ENCODE peak calls at places on chromosomes 3 and 15, in five cellular contexts. U, G, X, L and N are unnamed samples.

GRCh38 chr15:28252831-28253230 is 69.1 kb downstream of the HERC2 start:
- DNase-seq in U (no peak), G (no peak), X (no peak), L (no peak), N (no peak)

GRCh38 chr3:50189274-50189673 is 2.1 kb upstream of the GNAT1 start:
- DNase-seq in U (peak), L (no peak), G (peak), X (peak), N (peak)

GRCh38 chr15:52008326-52008697 is 10.7 kb upstream of the MAPK6 start:
- DNase-seq in G (no peak), L (no peak), U (no peak), X (no peak), N (no peak)

GRCh38 chr15:70266412-70267089 is 168.8 kb upstream of the TLE3 start:
- DNase-seq in X (peak), G (no peak), L (no peak), U (peak), N (no peak)

GRCh38 chr3:171399842-171400241 is 60.4 kb downstream of the TNIK start:
- DNase-seq in X (no peak), G (no peak), L (no peak), U (no peak), N (no peak)

GRCh38 chr3:94069242-94069813 is 6.5 kb downstream of the NSUN3 start:
- DNase-seq in L (no peak), U (peak), G (peak), X (no peak), N (peak)

GRCh38 chr3:196991581-196992460 is 23.2 kb upstream of the PIGZ start:
- DNase-seq in L (peak), G (no peak), X (no peak), U (no peak), N (no peak)

GRCh38 chr3:39154323-39155021 is 1.1 kb upstream of the CSRNP1 start:
- DNase-seq in G (peak), U (no peak), L (peak), X (no peak), N (no peak)

GRCh38 chr15:38266247-38266996 is 13.8 kb downstream of the SPRED1 start:
- DNase-seq in U (peak), X (no peak), G (no peak), L (no peak), N (no peak)

GRCh38 chr15:74174966-74175270 is 1.4 kb downstream of the ISLR start:
- DNase-seq in L (no peak), G (no peak), U (no peak), X (no peak), N (no peak)

GRCh38 chr3:29335438-29335837 is 54.6 kb downstream of the RBMS3 start:
- DNase-seq in X (no peak), G (no peak), L (no peak), U (peak), N (no peak)